ENCODE peak calls at places on chromosomes 2 and 18, in seven cellular contexts. Z is ovary; N is left ventricle myocardium inferior; K is naive thymus-derived CD4-positive, alpha-beta T cell; E is right lobe of liver; B is heart right ventricle; R is A549. A is an unnamed sample.

GRCh38 chr18:23302852-23303527 is 150.1 kb upstream of the RIOK3 start:
- DNase-seq in N (no peak), R (no peak), E (no peak), B (no peak), Z (no peak), K (no peak), A (no peak)

GRCh38 chr2:23828256-23828980 is 98.5 kb downstream of the ATAD2B start:
- DNase-seq in R (no peak), K (no peak), B (no peak), Z (no peak), N (no peak), E (no peak), A (no peak)

GRCh38 chr2:174771631-174772491 is 7.6 kb upstream of the CHRNA1 start:
- DNase-seq in R (peak; percentile 87), K (peak; percentile 42), Z (peak; percentile 85), B (peak; percentile 83), N (peak; percentile 77), E (peak; percentile 78), A (peak; percentile 85)

GRCh38 chr18:67476585-67476984 is 39.9 kb downstream of the DSEL start:
- DNase-seq in Z (no peak), R (no peak), K (no peak), B (no peak), E (no peak), N (no peak), A (no peak)

GRCh38 chr2:140275427-140275826 is 1495.2 kb upstream of the NXPH2 start:
- DNase-seq in N (no peak), B (no peak), Z (no peak), E (no peak), K (no peak), R (no peak), A (no peak)

GRCh38 chr18:45749918-45750689 is 26.1 kb downstream of the SLC14A1 start:
- DNase-seq in N (no peak), B (no peak), K (no peak), Z (no peak), E (no peak), R (no peak), A (no peak)

GRCh38 chr2:172735646-172736418 is at the start of gene RAPGEF4:
- DNase-seq in E (peak; percentile 36), B (no peak), R (peak; percentile 8), Z (peak; percentile 31), N (no peak), K (no peak), A (no peak)

GRCh38 chr2:69026026-69026425 is 13.0 kb downstream of the ANTXR1 start:
- DNase-seq in R (no peak), B (peak; percentile 41), N (no peak), Z (no peak), E (no peak), K (no peak), A (no peak)

GRCh38 chr18:57864615-57865121 is 61.6 kb upstream of the ATP8B1 start:
- DNase-seq in B (no peak), K (no peak), N (no peak), R (no peak), E (no peak), Z (no peak), A (no peak)

GRCh38 chr2:206424134-206424533 is 19.2 kb upstream of the ADAM23 start:
- DNase-seq in E (no peak), N (no peak), Z (no peak), K (no peak), R (no peak), B (no peak), A (no peak)

GRCh38 chr2:230008708-230009066 is 60.0 kb downstream of the SLC16A14 start:
- DNase-seq in K (no peak), B (no peak), N (no peak), Z (no peak), R (no peak), E (no peak), A (no peak)

GRCh38 chr2:73897240-73897583 is 4.4 kb downstream of the ACTG2 start:
- DNase-seq in K (no peak), R (no peak), E (no peak), B (no peak), Z (no peak), N (no peak), A (no peak)

GRCh38 chr18:52152036-52152435 is 188.0 kb upstream of the DCC start:
- DNase-seq in Z (no peak), R (no peak), N (no peak), E (no peak), K (no peak), B (no peak), A (no peak)

GRCh38 chr2:81445176-81445575 is 1140.6 kb upstream of the LRRTM1 start:
- DNase-seq in N (no peak), R (no peak), E (no peak), Z (no peak), K (no peak), B (no peak), A (no peak)

GRCh38 chr2:232886632-232887031 is 16.6 kb downstream of the SNORC start:
- DNase-seq in Z (no peak), R (no peak), E (no peak), B (no peak), N (no peak), K (no peak), A (no peak)

GRCh38 chr2:602571-603366 is 74.4 kb downstream of the TMEM18 start:
- DNase-seq in K (peak; percentile 7), N (no peak), Z (no peak), R (no peak), E (no peak), B (no peak), A (no peak)

GRCh38 chr2:29747786-29748470 is 173.5 kb downstream of the ALK start:
- DNase-seq in N (no peak), E (no peak), K (no peak), R (peak; percentile 77), Z (no peak), B (no peak), A (no peak)

GRCh38 chr18:55338955-55339662 is 248.9 kb downstream of the TCF4 start:
- DNase-seq in E (no peak), Z (no peak), N (no peak), K (no peak), R (no peak), B (no peak), A (no peak)

GRCh38 chr2:51706220-51706619 is 674.3 kb upstream of the NRXN1 start:
- DNase-seq in K (no peak), N (no peak), R (no peak), Z (no peak), E (no peak), B (no peak), A (no peak)

GRCh38 chr2:197993830-197994229 is 189.4 kb downstream of the PLCL1 start:
- DNase-seq in E (no peak), B (no peak), R (no peak), K (no peak), N (no peak), Z (no peak), A (no peak)

GRCh38 chr2:76997296-76997695 is 524.9 kb downstream of the LRRTM4 start:
- DNase-seq in B (no peak), R (no peak), Z (no peak), N (no peak), K (no peak), E (no peak), A (no peak)

DNA sequence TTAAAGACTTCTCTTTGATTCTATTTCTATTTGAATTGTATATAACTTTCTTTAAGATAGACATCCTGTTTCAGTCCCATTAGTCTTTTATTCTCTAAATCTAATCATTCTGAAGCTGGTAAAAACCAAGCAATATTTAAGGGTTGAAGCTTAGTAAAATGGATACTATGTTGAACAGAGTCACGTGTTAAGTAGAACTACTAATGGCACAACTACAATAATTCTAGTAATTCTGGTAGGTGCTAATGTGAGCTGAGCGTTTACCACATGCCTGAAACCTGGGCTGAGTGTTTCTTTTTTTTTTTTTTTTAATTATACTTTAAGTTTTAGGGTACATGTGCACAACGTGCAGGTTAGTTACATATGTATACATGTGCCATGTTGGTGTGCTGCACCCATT is 8.9 kb upstream of the AFF3 start:
- DNase-seq in R (no peak), E (no peak), Z (no peak), N (no peak), K (no peak), B (no peak), A (no peak)
- H3K4me3 ChIP-seq in R (no peak overlapping the region), E (no peak overlapping the region), Z (no peak overlapping the region), N (no peak overlapping the region), K (no peak overlapping the region), B (no peak overlapping the region), A (no peak overlapping the region)

GRCh38 chr2:46702537-46702936 is 213.1 kb downstream of the MCFD2 start:
- DNase-seq in B (no peak), E (no peak), Z (no peak), N (no peak), R (no peak), K (no peak), A (no peak)
- H3K4me1 ChIP-seq in B (peaks cover 68% of the 10 kb centered on the region), E (no peaks in the 10 kb centered on the region), Z (peaks cover 10% of the 10 kb centered on the region), N (peaks cover 87% of the 10 kb centered on the region), R (peaks cover 75% of the 10 kb centered on the region), K (peaks cover 18% of the 10 kb centered on the region), A (peaks cover 22% of the 10 kb centered on the region)

GRCh38 chr2:54503828-54504227 is 47.7 kb downstream of the SPTBN1 start:
- DNase-seq in N (no peak), B (no peak), K (no peak), E (no peak), Z (no peak), R (no peak), A (no peak)

GRCh38 chr2:54500404-54501147 is 44.4 kb downstream of the SPTBN1 start:
- DNase-seq in N (peak; percentile 44), B (no peak), Z (no peak), K (no peak), R (no peak), E (no peak), A (no peak)

GRCh38 chr2:54502731-54503130 is 46.6 kb downstream of the SPTBN1 start:
- DNase-seq in E (no peak), R (no peak), N (no peak), Z (no peak), K (no peak), B (no peak), A (no peak)

GRCh38 chr2:54504866-54505265 is 48.7 kb downstream of the SPTBN1 start:
- DNase-seq in Z (no peak), R (no peak), N (no peak), E (no peak), K (no peak), B (no peak), A (no peak)

GRCh38 chr2:54503192-54503591 is 47.1 kb downstream of the SPTBN1 start:
- DNase-seq in Z (no peak), N (no peak), E (no peak), R (no peak), B (no peak), K (no peak), A (no peak)
- H3K27ac ChIP-seq in Z (no peak overlapping the region), N (peak overlapping the region; percentile 71), E (no peak overlapping the region), R (no peak overlapping the region), B (no peak overlapping the region), K (no peak overlapping the region), A (no peak overlapping the region)

DNA sequence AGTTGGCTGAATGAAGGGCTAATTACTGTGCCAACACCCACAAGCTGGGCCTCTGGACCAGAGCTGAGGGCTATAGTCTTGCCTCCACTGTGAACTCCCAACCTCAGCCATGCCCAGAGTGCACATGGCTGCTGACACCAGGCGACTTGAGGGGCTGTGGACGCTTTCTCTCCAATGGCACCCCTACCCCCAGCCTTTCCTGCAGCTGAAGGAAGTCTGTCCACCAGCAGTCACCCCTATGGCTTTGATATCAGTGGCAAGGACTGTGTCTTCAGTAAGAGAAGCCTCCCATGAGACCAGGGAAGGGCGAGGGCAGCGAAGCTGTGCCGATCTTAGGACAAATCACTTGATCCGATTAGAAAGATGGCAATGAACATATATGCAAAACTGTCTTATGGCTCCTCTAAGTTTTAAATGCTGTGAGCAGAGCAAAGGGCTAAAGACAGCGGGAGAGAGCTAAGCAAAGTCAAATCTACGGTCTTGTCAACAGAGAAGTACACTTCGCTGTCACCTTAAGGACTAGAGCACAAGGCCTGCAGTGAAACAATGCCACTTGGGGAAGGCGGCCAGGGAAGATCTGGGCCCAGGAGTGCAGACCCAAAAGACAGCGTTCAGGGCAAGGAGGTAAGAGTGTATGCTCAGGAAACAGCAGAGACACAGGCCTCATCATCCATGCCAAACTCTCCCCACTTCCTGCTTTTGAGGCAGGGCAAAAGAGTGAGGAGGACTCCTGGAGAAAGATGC is 1.6 kb downstream of the TEX261 start:
- DNase-seq in B (no peak), K (peak; percentile 17), R (no peak), Z (no peak), N (no peak), E (no peak), A (no peak)
- H3K4me3 ChIP-seq in B (peak overlapping the region; percentile 100), K (peak overlapping the region; percentile 76), R (peak overlapping the region; percentile 83), Z (peak overlapping the region; percentile 99), N (peak overlapping the region; percentile 100), E (no peak overlapping the region), A (peak overlapping the region; percentile 92)

A was measured in Peyer's patch.